ENCODE peak calls at places on chromosome 1, in eight cellular contexts. K is foreskin fibroblast, I is HFFc6, Q is hepatocyte, L is glutamatergic neuron, G is IMR-90, F is psoas muscle, D is body of pancreas. V is an unnamed sample.

GRCh38 chr1:21764615-21765423 is 18.1 kb downstream of the USP48 start:
- DNase-seq in K (peak), I (peak), Q (no peak), L (no peak), G (peak), F (peak), D (peak), V (peak)

GRCh38 chr1:184574588-184574987 is 180.1 kb downstream of the EDEM3 start:
- DNase-seq in K (no peak), I (no peak), Q (no peak), L (peak), G (no peak), F (no peak), D (no peak), V (no peak)

GRCh38 chr1:236685917-236686814 is at the start of gene ACTN2:
- DNase-seq in K (peak), I (no peak), Q (peak), L (peak), G (no peak), F (peak), D (peak), V (no peak)

GRCh38 chr1:86757272-86757984 is 53.1 kb downstream of the SH3GLB1 start:
- DNase-seq in K (peak), I (no peak), Q (peak), L (no peak), G (peak), F (no peak), D (no peak), V (no peak)

GRCh38 chr1:10530756-10531155 is 56.0 kb downstream of the PEX14 start:
- DNase-seq in K (no peak), I (no peak), Q (no peak), L (no peak), G (peak), F (no peak), D (no peak), V (no peak)

GRCh38 chr1:89823679-89824292 is 3.0 kb downstream of the LRRC8D start:
- DNase-seq in K (no peak), I (no peak), Q (no peak), L (no peak), G (no peak), F (no peak), D (no peak), V (no peak)

GRCh38 chr1:177082855-177083741 is 81.4 kb downstream of the ASTN1 start:
- DNase-seq in K (peak), I (no peak), Q (no peak), L (no peak), G (peak), F (no peak), D (no peak), V (no peak)

GRCh38 chr1:8889925-8890785 is 11.7 kb upstream of the ENO1 start:
- DNase-seq in K (peak), I (peak), Q (no peak), L (no peak), G (peak), F (peak), D (peak), V (peak)

GRCh38 chr1:244473059-244473605 is 12.1 kb downstream of the CATSPERE start:
- DNase-seq in K (no peak), I (no peak), Q (no peak), L (no peak), G (no peak), F (no peak), D (no peak), V (no peak)

GRCh38 chr1:58683519-58683918 is 16.3 kb downstream of the MYSM1 start:
- DNase-seq in K (no peak), I (no peak), Q (no peak), L (no peak), G (no peak), F (no peak), D (no peak), V (no peak)

GRCh38 chr1:114278911-114279310 is 125.2 kb upstream of the SYT6 start:
- DNase-seq in K (no peak), I (no peak), Q (no peak), L (no peak), G (no peak), F (no peak), D (no peak), V (no peak)

GRCh38 chr1:114524933-114525332 is 13.9 kb upstream of the TRIM33 start:
- DNase-seq in K (no peak), I (no peak), Q (no peak), L (no peak), G (no peak), F (no peak), D (no peak), V (no peak)

GRCh38 chr1:224867715-224868114 is 61.8 kb upstream of the DNAH14 start:
- DNase-seq in K (peak), I (peak), Q (no peak), L (no peak), G (no peak), F (no peak), D (no peak), V (no peak)

GRCh38 chr1:172746091-172746949 is 87.4 kb downstream of the FASLG start:
- DNase-seq in K (peak), I (peak), Q (peak), L (no peak), G (peak), F (no peak), D (no peak), V (peak)

GRCh38 chr1:84827976-84828375 is 65.0 kb downstream of the LPAR3 start:
- DNase-seq in K (no peak), I (no peak), Q (no peak), L (no peak), G (no peak), F (no peak), D (no peak), V (no peak)

GRCh38 chr1:153936011-153936802 is 10.3 kb downstream of the DENND4B start:
- DNase-seq in K (no peak), I (no peak), Q (no peak), L (no peak), G (no peak), F (no peak), D (no peak), V (no peak)

GRCh38 chr1:33161061-33161681 is 20.7 kb downstream of the TRIM62 start:
- DNase-seq in K (no peak), I (no peak), Q (peak), L (no peak), G (peak), F (peak), D (no peak), V (no peak)

GRCh38 chr1:73564294-73564693 is 633.7 kb downstream of the LRRIQ3 start:
- DNase-seq in K (no peak), I (no peak), Q (no peak), L (no peak), G (no peak), F (no peak), D (no peak), V (no peak)

GRCh38 chr1:212561501-212561931 is 47.0 kb upstream of the ATF3 start:
- DNase-seq in K (peak), I (peak), Q (no peak), L (no peak), G (peak), F (peak), D (no peak), V (peak)

GRCh38 chr1:183291802-183292515 is 105.9 kb downstream of the LAMC2 start:
- DNase-seq in K (no peak), I (peak), Q (peak), L (no peak), G (peak), F (no peak), D (no peak), V (no peak)

GRCh38 chr1:201896951-201897391 is 8.3 kb downstream of the SHISA4 start:
- DNase-seq in K (peak), I (peak), Q (no peak), L (no peak), G (peak), F (no peak), D (no peak), V (peak)

GRCh38 chr1:6143392-6143791 is 36.7 kb downstream of the CHD5 start:
- DNase-seq in K (no peak), I (no peak), Q (no peak), L (no peak), G (no peak), F (no peak), D (no peak), V (no peak)

GRCh38 chr1:229159668-229160544 is 111.0 kb upstream of the RAB4A start:
- DNase-seq in K (no peak), I (no peak), Q (no peak), L (no peak), G (no peak), F (no peak), D (no peak), V (no peak)

GRCh38 chr1:100362821-100363466 is 10.6 kb downstream of the CDC14A start:
- DNase-seq in K (no peak), I (no peak), Q (no peak), L (peak), G (no peak), F (no peak), D (no peak), V (no peak)

GRCh38 chr1:209029737-209030136 is 553.8 kb upstream of the CAMK1G start:
- DNase-seq in K (no peak), I (no peak), Q (no peak), L (no peak), G (no peak), F (no peak), D (no peak), V (no peak)
- TF ChIP-seq CTCF in K (peak), I (no peak), Q (peak), L (no peak), G (no peak), F (no peak), D (no peak), V (no peak)

DNA sequence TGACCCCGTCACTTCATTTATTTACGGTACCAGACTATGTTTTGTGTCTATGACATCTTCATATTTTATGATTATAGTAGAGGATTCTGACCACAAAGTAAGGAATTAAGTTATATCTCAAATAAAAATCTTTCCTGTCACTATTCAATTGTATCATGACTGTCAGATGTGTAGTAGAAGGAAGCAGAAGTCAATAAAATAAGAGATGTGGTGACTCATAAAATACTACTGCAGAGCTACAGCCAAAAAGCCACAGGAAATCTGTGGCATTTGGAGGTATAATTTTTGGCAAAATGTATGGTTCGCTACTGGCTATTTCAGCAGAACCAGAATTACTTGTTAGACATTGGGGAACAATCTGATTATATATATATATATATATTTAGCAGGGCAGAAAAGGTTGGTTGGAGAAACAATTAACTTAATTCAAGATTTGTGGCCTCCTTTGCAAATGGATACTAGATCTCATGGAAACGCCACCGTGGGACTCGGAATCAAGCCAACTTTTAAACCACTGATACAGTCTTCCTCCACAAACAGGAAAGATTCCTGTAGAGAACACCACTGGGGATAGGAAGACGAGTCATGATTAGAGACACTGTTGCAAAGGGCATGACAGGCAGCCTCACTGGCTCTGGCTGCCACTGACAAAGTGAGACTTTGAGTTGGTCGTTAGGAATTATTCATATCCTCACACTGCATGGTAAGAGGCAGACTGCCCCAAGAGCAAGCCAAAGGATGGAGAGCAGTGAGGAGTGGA is 5.1 kb downstream of the FCRL2 start:
- DNase-seq in K (no peak), I (no peak), Q (no peak), L (no peak), G (no peak), F (no peak), D (no peak), V (peak)
- TF ChIP-seq CTCF in K (no peak), I (no peak), Q (no peak), L (no peak), G (no peak), F (no peak), D (no peak), V (no peak)

GRCh38 chr1:241460098-241460873 is 59.3 kb downstream of the FH start:
- DNase-seq in K (no peak), I (no peak), Q (no peak), L (no peak), G (no peak), F (no peak), D (no peak), V (no peak)

GRCh38 chr1:241462371-241462770 is 57.2 kb downstream of the FH start:
- DNase-seq in K (no peak), I (no peak), Q (no peak), L (no peak), G (no peak), F (no peak), D (no peak), V (no peak)

GRCh38 chr1:241470361-241470760 is 49.2 kb downstream of the FH start:
- DNase-seq in K (no peak), I (no peak), Q (no peak), L (no peak), G (peak), F (no peak), D (no peak), V (no peak)

GRCh38 chr1:241465673-241466072 is 53.9 kb downstream of the FH start:
- DNase-seq in K (no peak), I (no peak), Q (no peak), L (no peak), G (no peak), F (no peak), D (no peak), V (no peak)

DNA sequence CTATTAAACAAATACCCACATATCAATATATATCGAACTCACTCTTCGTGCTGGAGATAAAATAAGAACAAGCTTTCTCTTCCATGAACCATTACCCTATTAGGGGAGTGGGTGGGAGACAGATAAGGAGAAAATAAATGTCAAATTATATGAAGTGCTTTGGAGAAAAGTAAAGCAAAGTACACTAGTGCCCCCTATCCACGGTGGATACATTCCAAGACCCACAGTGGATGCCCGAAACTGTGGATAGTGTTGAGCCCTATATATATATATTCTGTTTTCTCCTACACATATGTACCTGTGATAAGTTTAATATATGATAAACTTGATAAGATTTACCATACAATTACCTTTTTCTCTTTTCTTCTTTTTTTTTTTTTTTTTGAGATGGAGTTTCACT is 54.6 kb downstream of the FH start:
- DNase-seq in K (no peak), I (no peak), Q (no peak), L (no peak), G (no peak), F (no peak), D (no peak), V (no peak)
- TF ChIP-seq CTCF in K (no peak), I (peak), Q (no peak), L (no peak), G (no peak), F (no peak), D (no peak), V (no peak)

GRCh38 chr1:115595279-115596079 is 46.3 kb upstream of the VANGL1 start:
- DNase-seq in K (peak), I (peak), Q (peak), L (peak), G (peak), F (peak), D (peak), V (peak)

GRCh38 chr1:115593365-115594259 is 48.2 kb upstream of the VANGL1 start:
- DNase-seq in K (no peak), I (no peak), Q (no peak), L (no peak), G (no peak), F (no peak), D (no peak), V (no peak)

GRCh38 chr1:115596080-115596795 is 45.5 kb upstream of the VANGL1 start:
- DNase-seq in K (peak), I (peak), Q (no peak), L (no peak), G (peak), F (no peak), D (no peak), V (no peak)

DNA sequence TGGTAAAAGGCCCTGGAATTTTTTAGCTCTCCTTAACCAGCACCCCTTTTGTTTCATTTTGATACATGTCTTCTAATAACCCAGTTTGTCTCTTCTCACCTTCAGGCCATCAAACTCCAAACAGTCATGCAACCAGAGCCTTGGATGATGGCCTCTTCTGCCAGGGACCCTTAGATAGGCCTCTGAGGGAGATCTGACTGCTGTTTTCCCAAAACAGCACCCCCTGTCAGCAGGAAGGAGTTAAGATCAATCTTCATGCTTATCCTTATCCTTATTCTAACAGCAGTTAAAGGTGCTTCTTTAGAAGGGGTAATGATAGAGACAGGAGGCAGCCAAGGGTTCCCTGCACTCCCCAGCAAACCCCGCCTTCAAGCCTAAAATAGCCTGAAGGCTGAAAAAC is 49.5 kb upstream of the VANGL1 start:
- DNase-seq in K (no peak), I (no peak), Q (no peak), L (no peak), G (no peak), F (no peak), D (no peak), V (no peak)
- TF ChIP-seq CTCF in K (no peak), I (peak), Q (no peak), L (no peak), G (peak), F (no peak), D (no peak), V (no peak)

GRCh38 chr1:29849038-29849750 is 612.9 kb downstream of the PTPRU start:
- DNase-seq in K (peak), I (peak), Q (peak), L (peak), G (peak), F (no peak), D (peak), V (peak)
- TF ChIP-seq CTCF in K (peak), I (peak), Q (peak), L (peak), G (peak), F (peak), D (no peak), V (peak)

GRCh38 chr1:209590405-209590804 is 6.9 kb downstream of the CAMK1G start:
- DNase-seq in K (peak), I (peak), Q (peak), L (peak), G (no peak), F (no peak), D (no peak), V (no peak)
- TF ChIP-seq CTCF in K (peak), I (peak), Q (peak), L (peak), G (peak), F (no peak), D (no peak), V (no peak)

GRCh38 chr1:161905269-161905884 is 118.3 kb downstream of the OLFML2B start:
- DNase-seq in K (no peak), I (peak), Q (peak), L (no peak), G (peak), F (no peak), D (peak), V (peak)
- TF ChIP-seq CTCF in K (peak), I (peak), Q (peak), L (peak), G (peak), F (peak), D (peak), V (peak)

GRCh38 chr1:18302788-18303413 is 177.8 kb upstream of the KLHDC7A start:
- DNase-seq in K (no peak), I (no peak), Q (no peak), L (peak), G (no peak), F (no peak), D (no peak), V (peak)
- TF ChIP-seq CTCF in K (no peak), I (no peak), Q (peak), L (peak), G (no peak), F (no peak), D (no peak), V (peak)

DNA sequence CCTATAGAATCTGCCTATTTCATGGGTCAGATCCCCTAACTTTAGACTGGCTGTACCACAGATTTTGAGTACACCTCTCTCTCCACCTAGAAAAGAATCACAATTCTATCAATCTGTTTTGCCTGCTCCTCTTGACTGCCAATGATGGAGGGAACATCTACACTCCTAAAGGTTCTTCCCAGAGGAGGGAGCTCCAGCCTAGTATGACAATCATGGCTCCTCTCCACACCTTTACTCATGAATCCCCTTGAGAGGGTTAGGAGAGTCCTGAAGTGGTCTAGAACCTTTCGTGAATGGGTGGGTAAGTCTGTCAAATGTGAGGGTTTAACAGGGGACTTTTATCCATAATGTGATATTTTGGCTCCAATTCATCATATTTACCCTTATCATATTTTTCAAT is 48.0 kb downstream of the DNAI4 start:
- DNase-seq in K (no peak), I (no peak), Q (no peak), L (no peak), G (no peak), F (no peak), D (no peak), V (no peak)
- TF ChIP-seq CTCF in K (no peak), I (no peak), Q (no peak), L (no peak), G (no peak), F (no peak), D (no peak), V (no peak)